ENCODE peak calls at places on chromosome 5, in four cellular contexts. N, M, R and E are unnamed samples. For H3K4me1, the result is how much of the 10 kb centered on the place peaks cover.

GRCh38 chr5:145345883-145346282 is 489.3 kb downstream of the PRELID2 start:
- DNase-seq in N (no peak), M (no peak), R (no peak), E (no peak)

GRCh38 chr5:31656806-31657205 is 17.9 kb downstream of the PDZD2 start:
- DNase-seq in N (no peak), M (no peak), R (no peak), E (no peak)

GRCh38 chr5:14597080-14597479 is 15.5 kb downstream of the OTULINL start:
- DNase-seq in N (no peak), M (no peak), R (no peak), E (no peak)

GRCh38 chr5:179212870-179213269 is 132.4 kb downstream of the ADAMTS2 start:
- DNase-seq in N (no peak), M (no peak), R (no peak), E (no peak)

GRCh38 chr5:126483156-126483555 is 59.9 kb downstream of the GRAMD2B start:
- DNase-seq in N (no peak), M (no peak), R (no peak), E (no peak)

GRCh38 chr5:65672787-65673186 is 48.0 kb downstream of the SHLD3 start:
- DNase-seq in N (no peak), M (no peak), R (no peak), E (no peak)

GRCh38 chr5:148844433-148845279 is 18.2 kb downstream of the ADRB2 start:
- DNase-seq in N (no peak), M (no peak), R (no peak), E (no peak)

GRCh38 chr5:81005708-81006107 is 45.5 kb downstream of the RASGRF2 start:
- DNase-seq in N (no peak), M (no peak), R (no peak), E (no peak)

GRCh38 chr5:150502106-150502505 is 5.8 kb upstream of the NDST1 start:
- DNase-seq in N (no peak), M (no peak), R (no peak), E (no peak)

GRCh38 chr5:18395126-18396110 is 761.2 kb downstream of the TAF11L14 start:
- DNase-seq in N (no peak), M (no peak), R (no peak), E (no peak)

GRCh38 chr5:119397518-119398380 is 41.9 kb downstream of the TNFAIP8 start:
- DNase-seq in N (no peak), M (no peak), R (no peak), E (no peak)

GRCh38 chr5:180625791-180626660 is 23.4 kb downstream of the FLT4 start:
- DNase-seq in N (no peak), M (no peak), R (no peak), E (no peak)

GRCh38 chr5:166648736-166649135 is 1642.7 kb upstream of the WWC1 start:
- DNase-seq in N (no peak), M (no peak), R (no peak), E (no peak)

GRCh38 chr5:127281609-127282008 is 9.0 kb upstream of the MEGF10 start:
- DNase-seq in N (no peak), M (no peak), R (no peak), E (no peak)

GRCh38 chr5:166562246-166562645 is 1729.2 kb upstream of the WWC1 start:
- DNase-seq in N (no peak), M (no peak), R (no peak), E (no peak)

GRCh38 chr5:105587963-105588662 is 2025.5 kb upstream of the NUDT12 start:
- DNase-seq in N (no peak), M (peak), R (no peak), E (no peak)

GRCh38 chr5:32202394-32202793 is 28.3 kb upstream of the GOLPH3 start:
- DNase-seq in N (no peak), M (no peak), R (no peak), E (no peak)

GRCh38 chr5:32785639-32786216 is 74.6 kb downstream of the NPR3 start:
- DNase-seq in N (no peak), M (no peak), R (peak), E (no peak)

GRCh38 chr5:159877894-159878448 is 38.3 kb upstream of the ADRA1B start:
- DNase-seq in N (no peak), M (no peak), R (no peak), E (no peak)

GRCh38 chr5:15598294-15598902 is 98.4 kb downstream of the FBXL7 start:
- DNase-seq in N (peak), M (peak), R (no peak), E (peak)

GRCh38 chr5:108654042-108654441 is 93.7 kb upstream of the FER start:
- DNase-seq in N (no peak), M (no peak), R (no peak), E (no peak)

GRCh38 chr5:176157656-176158055 is 80.6 kb upstream of the SIMC1 start:
- DNase-seq in N (no peak), M (no peak), R (no peak), E (no peak)

GRCh38 chr5:162485666-162486292 is 418.2 kb downstream of the GABRG2 start:
- DNase-seq in N (no peak), M (no peak), R (no peak), E (no peak)

GRCh38 chr5:152142845-152143469 is 218.3 kb upstream of the GLRA1 start:
- DNase-seq in N (peak), M (peak), R (peak), E (peak)

GRCh38 chr5:91636351-91636750 is 253.2 kb upstream of the ARRDC3 start:
- DNase-seq in N (no peak), M (no peak), R (no peak), E (no peak)

DNA sequence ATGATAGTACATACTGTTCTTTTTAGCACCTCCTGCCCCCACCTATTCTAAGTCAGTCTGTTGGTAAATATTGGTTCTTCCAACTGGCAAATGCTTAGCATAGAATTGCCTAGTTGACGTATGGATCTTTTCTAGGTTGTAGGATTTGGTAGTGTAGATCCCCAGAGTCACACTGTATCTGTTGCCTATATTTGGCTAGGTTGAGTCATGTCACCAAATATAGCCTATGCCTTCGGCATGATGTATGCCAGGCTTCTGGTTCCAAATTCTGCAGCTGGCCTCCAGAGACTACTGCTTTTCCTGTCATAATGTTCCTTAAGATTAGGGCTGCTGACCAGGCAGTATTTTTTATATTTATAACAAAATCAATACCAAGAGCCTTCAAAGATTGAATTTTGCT is 38.2 kb downstream of the CPEB4 start:
- DNase-seq in N (no peak), M (no peak), R (no peak), E (peak)
- TF ChIP-seq TCF7L2 in N (no peak), M (no peak), R (no peak), E (no peak)

GRCh38 chr5:52800394-52801213 is 12.9 kb downstream of the ITGA1 start:
- DNase-seq in N (peak), M (peak), R (no peak), E (peak)

GRCh38 chr5:52799358-52799982 is 11.8 kb downstream of the ITGA1 start:
- DNase-seq in N (peak), M (no peak), R (no peak), E (no peak)

GRCh38 chr5:52802272-52803011 is 14.7 kb downstream of the ITGA1 start:
- DNase-seq in N (no peak), M (no peak), R (no peak), E (no peak)

GRCh38 chr5:52799983-52800393 is 12.3 kb downstream of the ITGA1 start:
- DNase-seq in N (peak), M (peak), R (peak), E (peak)

GRCh38 chr5:52801329-52801728 is 13.6 kb downstream of the ITGA1 start:
- DNase-seq in N (no peak), M (peak), R (no peak), E (no peak)
- H3K4me1 ChIP-seq in N (half or more), M (under half), R (under half), E (under half)

DNA sequence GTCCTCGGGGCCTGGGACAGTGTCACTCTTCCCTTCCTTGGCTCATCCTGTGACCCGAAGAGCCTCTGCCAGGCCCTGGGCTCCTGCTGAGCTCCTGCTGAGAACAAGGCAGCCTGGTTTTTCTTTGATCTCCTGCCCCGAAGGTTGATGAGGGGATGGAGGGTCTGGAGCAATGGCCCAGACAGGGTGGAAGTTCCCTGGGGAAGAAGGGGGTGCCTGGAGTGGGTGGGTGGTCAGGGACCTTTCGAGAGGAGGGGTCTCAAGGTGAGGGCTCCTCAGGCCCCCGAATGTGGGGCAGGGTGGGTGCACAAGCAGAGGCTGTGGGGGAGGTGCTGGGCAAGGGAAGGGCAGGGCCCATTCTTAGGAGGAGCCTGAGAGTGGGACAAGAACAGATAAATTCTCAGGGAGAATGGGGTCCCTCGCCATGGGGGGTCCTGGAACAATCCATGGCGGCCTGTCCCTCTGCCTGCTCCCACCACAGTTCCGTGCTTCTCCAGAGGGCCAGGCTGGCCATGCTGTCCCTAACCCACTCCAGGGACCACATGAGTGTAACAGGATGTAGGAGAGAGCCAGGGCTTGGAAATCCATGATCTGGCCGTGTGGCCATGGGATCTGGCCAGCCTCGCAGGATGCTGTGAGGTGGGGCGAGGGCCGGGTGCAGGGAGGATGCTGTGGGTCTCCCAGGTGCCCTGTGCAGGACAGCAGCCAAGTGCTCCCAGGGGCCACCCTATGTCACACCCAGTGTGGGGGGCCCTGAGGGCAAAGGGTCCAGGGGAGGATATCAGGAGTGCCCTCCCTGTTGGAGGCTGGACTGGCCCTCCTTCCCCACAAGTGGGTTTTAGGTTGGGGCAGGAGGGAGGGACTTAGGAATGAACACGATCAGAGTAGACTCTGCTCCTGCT is 128.5 kb upstream of the LPCAT1 start:
- DNase-seq in N (no peak), M (no peak), R (no peak), E (no peak)
- H3K27ac ChIP-seq in N (no peak), M (no peak), R (no peak), E (no peak)

DNA sequence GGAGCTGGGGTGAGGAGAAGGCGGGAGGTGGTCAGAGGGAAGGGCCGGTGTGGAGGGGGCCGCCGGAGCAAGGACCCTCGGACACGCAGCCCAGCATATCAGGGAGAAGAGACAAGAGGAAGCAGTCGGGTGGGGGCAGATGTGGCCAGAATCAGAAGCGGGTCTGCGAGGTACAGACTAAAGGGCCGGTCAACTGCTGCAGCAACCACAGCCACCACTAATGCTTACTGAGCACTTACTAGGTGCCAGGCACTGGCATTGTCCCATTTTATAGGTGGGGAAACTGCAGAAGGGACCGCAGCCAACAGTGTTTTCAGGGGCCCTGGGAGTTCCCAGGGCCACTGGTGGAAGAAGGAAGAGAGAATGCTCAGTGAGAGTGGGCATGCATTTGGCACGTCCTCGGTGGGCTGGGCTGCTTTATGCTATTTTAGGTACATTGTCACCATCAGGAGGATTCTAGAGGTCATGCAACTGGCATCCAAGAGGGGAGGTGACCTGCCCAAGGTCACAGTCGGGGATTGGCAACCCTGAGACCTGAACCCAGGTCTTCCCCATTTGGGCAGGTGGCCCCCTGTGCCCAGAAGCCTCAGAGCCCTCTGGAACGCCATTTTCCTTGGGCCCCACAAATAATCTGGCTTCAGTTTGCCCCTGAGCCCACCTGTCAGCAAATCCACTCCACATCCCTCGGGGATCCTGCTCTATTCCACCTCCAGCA is 53.4 kb downstream of the DUSP1 start:
- DNase-seq in N (no peak), M (no peak), R (no peak), E (no peak)
- TF ChIP-seq TCF7L2 in N (no peak), M (no peak), R (no peak), E (no peak)

GRCh38 chr5:68264024-68264956 is 48.7 kb downstream of the PIK3R1 start:
- DNase-seq in N (peak), M (no peak), R (no peak), E (no peak)

GRCh38 chr5:68260455-68260854 is 44.9 kb downstream of the PIK3R1 start:
- DNase-seq in N (no peak), M (no peak), R (no peak), E (no peak)

GRCh38 chr5:68259696-68260095 is 44.1 kb downstream of the PIK3R1 start:
- DNase-seq in N (no peak), M (no peak), R (no peak), E (no peak)

GRCh38 chr5:68258531-68258930 is 43.0 kb downstream of the PIK3R1 start:
- DNase-seq in N (no peak), M (no peak), R (no peak), E (no peak)

DNA sequence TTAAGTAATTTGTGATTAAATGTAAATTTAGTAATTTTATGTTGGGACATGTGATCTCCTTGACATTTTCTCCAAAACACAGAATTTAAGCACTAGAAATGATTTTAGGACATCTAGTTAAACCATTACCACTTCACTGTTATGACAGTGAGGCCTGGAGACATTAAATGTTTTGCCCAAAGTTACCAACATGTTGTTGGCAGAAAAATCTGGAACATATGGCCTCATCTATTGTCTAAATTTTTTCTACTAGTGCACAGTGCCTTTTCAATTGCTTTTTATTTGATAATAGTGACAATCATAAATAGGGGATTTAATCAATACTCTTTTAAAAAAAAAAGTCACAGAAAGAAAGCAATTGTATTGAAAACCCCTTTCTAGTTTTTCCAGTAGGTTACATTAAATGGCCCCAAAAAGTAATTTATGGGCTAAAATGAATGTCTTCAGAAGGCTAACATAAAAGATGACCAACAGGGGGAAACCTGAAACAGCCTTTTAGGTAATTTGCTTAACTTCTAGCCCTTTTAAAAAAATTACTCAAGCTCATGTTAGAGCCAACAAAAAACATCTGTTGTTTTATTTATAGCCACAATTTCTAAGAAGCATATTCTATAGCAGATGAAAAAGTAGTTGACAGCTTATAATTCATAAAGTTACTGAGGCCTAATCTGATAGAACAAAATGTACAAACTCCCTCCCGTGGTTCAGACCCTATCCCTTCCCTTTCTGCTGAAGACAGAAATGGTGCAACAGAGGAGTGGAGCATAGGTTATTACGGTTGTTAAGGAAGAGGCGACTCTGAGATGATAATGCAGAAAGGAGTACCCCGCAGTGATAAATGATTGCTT is 45.8 kb downstream of the PIK3R1 start:
- DNase-seq in N (no peak), M (no peak), R (no peak), E (no peak)
- H3K4me1 ChIP-seq in N (under half), M (under half), R (under half), E (under half)

GRCh38 chr5:147177125-147177840 is 57.5 kb upstream of the STK32A start:
- DNase-seq in N (no peak), M (no peak), R (no peak), E (no peak)
- H3K27ac ChIP-seq in N (no peak), M (no peak), R (no peak), E (no peak)

GRCh38 chr5:8700222-8700621 is 831.3 kb downstream of the MTRR start:
- DNase-seq in N (no peak), M (no peak), R (no peak), E (no peak)
- TF ChIP-seq TCF7L2 in N (no peak), M (no peak), R (no peak), E (no peak)